ENCODE peak calls at places on chromosomes 6 and 20, in ten cellular contexts. T is progenitor cell of endocrine pancreas, Y is GM12878, E is GM12865, Z is osteocyte, G is OCI-LY7, S is omental fat pad, V is mucosa of descending colon, C is GM12864, Q is choroid plexus epithelial cell. W is an unnamed sample.

GRCh38 chr20:46202758-46203509 is 84.8 kb downstream of the CD40 start:
- DNase-seq in S (no peak), Y (no peak), V (no peak), Z (no peak), E (no peak), G (no peak), Q (no peak), C (no peak), T (no peak), W (no peak)

GRCh38 chr6:1911476-1911875 is 301.8 kb downstream of the FOXC1 start:
- DNase-seq in S (no peak), E (no peak), V (no peak), Y (no peak), G (no peak), Z (no peak), Q (peak; percentile 51), C (no peak), T (no peak), W (no peak)

GRCh38 chr20:3616250-3616649 is 46.9 kb downstream of the GFRA4 start:
- DNase-seq in Y (no peak), Q (peak; percentile 14), V (no peak), G (no peak), E (no peak), T (no peak), C (no peak), Z (no peak), S (no peak), W (no peak)

GRCh38 chr6:20680697-20681165 is 146.5 kb downstream of the CDKAL1 start:
- DNase-seq in Y (no peak), T (no peak), S (no peak), G (peak; percentile 0), Z (no peak), E (no peak), C (no peak), V (no peak), Q (peak; percentile 47), W (no peak)

GRCh38 chr6:3139090-3139903 is 18.0 kb downstream of the TUBB2A start:
- DNase-seq in G (peak; percentile 69), T (no peak), E (no peak), C (no peak), S (no peak), Y (no peak), V (peak; percentile 85), Z (no peak), Q (peak; percentile 92), W (peak; percentile 55)

GRCh38 chr20:33291830-33292355 is 8.9 kb downstream of the BPIFB1 start:
- DNase-seq in S (no peak), E (peak; percentile 59), V (peak; percentile 53), T (peak; percentile 76), Y (no peak), G (peak; percentile 61), Z (no peak), Q (peak; percentile 12), C (no peak), W (peak; percentile 75)

GRCh38 chr20:14207591-14207990 is 129.8 kb downstream of the FLRT3 start:
- DNase-seq in V (no peak), C (no peak), E (no peak), Z (no peak), G (no peak), Q (no peak), Y (no peak), T (no peak), S (no peak), W (no peak)

GRCh38 chr6:1191141-1191630 is 120.7 kb upstream of the FOXQ1 start:
- DNase-seq in G (no peak), V (no peak), Z (no peak), S (no peak), Y (no peak), Q (no peak), C (no peak), T (no peak), E (no peak), W (no peak)

GRCh38 chr20:63652192-63652980 is 838 bp downstream of the STMN3 start:
- DNase-seq in S (no peak), E (no peak), Y (no peak), G (no peak), V (no peak), T (no peak), C (no peak), Q (no peak), Z (no peak), W (no peak)

GRCh38 chr20:1872456-1873183 is 22.6 kb upstream of the SIRPA start:
- DNase-seq in V (no peak), Z (no peak), T (no peak), S (no peak), C (no peak), E (no peak), Q (no peak), Y (no peak), G (no peak), W (no peak)

GRCh38 chr6:166958926-166959861 is 2.8 kb upstream of the RNASET2 start:
- DNase-seq in V (peak; percentile 71), Y (no peak), Q (no peak), G (peak; percentile 85), S (no peak), Z (no peak), C (peak; percentile 81), E (peak; percentile 85), T (no peak), W (peak; percentile 56)

GRCh38 chr6:14621518-14621917 is 503.9 kb downstream of the CD83 start:
- DNase-seq in E (no peak), T (no peak), S (no peak), G (no peak), Z (no peak), V (no peak), C (no peak), Y (no peak), Q (no peak), W (no peak)

GRCh38 chr6:160730911-160731310 is 28.9 kb downstream of the PLG start:
- DNase-seq in C (no peak), V (no peak), T (no peak), G (no peak), Q (no peak), S (no peak), Y (no peak), E (peak; percentile 20), Z (no peak), W (no peak)
- TF ChIP-seq CTCF in C (peak; percentile 48), V (no peak), T (peak; percentile 55), G (peak; percentile 61), Q (peak; percentile 8), S (no peak), Y (peak; percentile 35), E (peak; percentile 44), Z (no peak), W (no peak)

GRCh38 chr20:44176833-44177533 is 10.0 kb downstream of the JPH2 start:
- DNase-seq in T (no peak), Y (no peak), Q (no peak), Z (no peak), V (peak; percentile 48), C (no peak), S (no peak), G (no peak), E (no peak), W (no peak)
- TF ChIP-seq CTCF in T (no peak), Y (no peak), Q (no peak), Z (no peak), V (no peak), C (no peak), S (no peak), G (no peak), E (no peak), W (no peak)

GRCh38 chr20:41408986-41409385 is 42.4 kb upstream of the EMILIN3 start:
- DNase-seq in S (no peak), G (no peak), Y (no peak), C (no peak), T (no peak), Q (no peak), E (no peak), Z (no peak), V (no peak), W (no peak)

GRCh38 chr20:41408131-41408789 is 41.6 kb upstream of the EMILIN3 start:
- DNase-seq in T (no peak), C (peak; percentile 21), V (peak; percentile 9), G (no peak), E (peak; percentile 73), Z (no peak), Y (peak; percentile 48), Q (no peak), S (no peak), W (peak; percentile 35)

GRCh38 chr20:41412324-41412723 is 45.7 kb upstream of the EMILIN3 start:
- DNase-seq in T (no peak), E (no peak), V (no peak), G (no peak), C (no peak), S (no peak), Y (no peak), Z (no peak), Q (no peak), W (no peak)

GRCh38 chr20:41413169-41413568 is 46.6 kb upstream of the EMILIN3 start:
- DNase-seq in G (no peak), E (no peak), V (no peak), Q (no peak), Z (no peak), T (no peak), Y (no peak), S (no peak), C (no peak), W (no peak)

GRCh38 chr20:41411458-41411857 is 44.8 kb upstream of the EMILIN3 start:
- DNase-seq in C (no peak), G (peak; percentile 50), S (no peak), Y (no peak), Q (peak; percentile 62), T (no peak), E (peak; percentile 10), Z (no peak), V (no peak), W (no peak)
- TF ChIP-seq CTCF in C (peak; percentile 36), G (peak; percentile 80), S (no peak), Y (peak; percentile 35), Q (peak; percentile 43), T (peak; percentile 35), E (no peak), Z (peak; percentile 55), V (no peak), W (no peak)

GRCh38 chr6:25068866-25069265 is 133.1 kb upstream of the RIPOR2 start:
- DNase-seq in T (no peak), G (no peak), Q (no peak), C (no peak), Y (no peak), V (no peak), S (no peak), Z (no peak), E (no peak), W (no peak)

GRCh38 chr6:25066593-25066992 is 130.8 kb upstream of the RIPOR2 start:
- DNase-seq in C (no peak), S (no peak), Z (no peak), Q (peak; percentile 28), V (no peak), T (no peak), E (no peak), G (no peak), Y (no peak), W (no peak)

GRCh38 chr6:25070547-25071366 is 135.0 kb upstream of the RIPOR2 start:
- DNase-seq in Q (peak; percentile 93), Z (peak; percentile 90), E (peak; percentile 91), G (peak; percentile 90), Y (peak; percentile 65), C (peak; percentile 72), V (peak; percentile 86), S (peak; percentile 64), T (peak; percentile 58), W (peak; percentile 73)
- TF ChIP-seq CTCF in Q (peak; percentile 96), Z (peak; percentile 92), E (peak; percentile 89), G (peak; percentile 99), Y (peak; percentile 88), C (peak; percentile 90), V (peak; percentile 76), S (no peak), T (peak; percentile 92), W (peak; percentile 84)